ENCODE peak calls at places on chromosomes 5 and 9, in five cellular contexts. P, V, H, B and K are unnamed samples.

GRCh38 chr5:102678267-102679058 is 76.6 kb upstream of the PAM start:
- DNase-seq in H (no peak), P (no peak), B (no peak), V (no peak), K (no peak)

GRCh38 chr9:130518198-130518597 is 61.2 kb upstream of the FUBP3 start:
- DNase-seq in V (no peak), P (no peak), B (no peak), H (no peak), K (no peak)

GRCh38 chr5:43020294-43020711 is 19.8 kb downstream of the ANXA2R start:
- DNase-seq in H (no peak), B (no peak), P (peak; percentile 23), V (no peak), K (peak; percentile 81)

GRCh38 chr9:93505518-93506123 is 52.2 kb upstream of the FAM120AOS start:
- DNase-seq in B (no peak), H (no peak), V (no peak), P (no peak), K (no peak)

GRCh38 chr9:83456226-83456625 is 82.0 kb downstream of the FRMD3 start:
- DNase-seq in P (no peak), V (no peak), H (no peak), B (no peak), K (no peak)

GRCh38 chr5:35166043-35166442 is 64.2 kb downstream of the PRLR start:
- DNase-seq in P (no peak), V (no peak), B (no peak), H (no peak), K (no peak)

GRCh38 chr9:84538879-84539278 is 130.7 kb upstream of the NTRK2 start:
- DNase-seq in B (no peak), V (no peak), P (no peak), H (no peak), K (no peak)

GRCh38 chr5:76473676-76474075 is 70.6 kb downstream of the IQGAP2 start:
- DNase-seq in P (no peak), B (no peak), H (no peak), V (no peak), K (no peak)

DNA sequence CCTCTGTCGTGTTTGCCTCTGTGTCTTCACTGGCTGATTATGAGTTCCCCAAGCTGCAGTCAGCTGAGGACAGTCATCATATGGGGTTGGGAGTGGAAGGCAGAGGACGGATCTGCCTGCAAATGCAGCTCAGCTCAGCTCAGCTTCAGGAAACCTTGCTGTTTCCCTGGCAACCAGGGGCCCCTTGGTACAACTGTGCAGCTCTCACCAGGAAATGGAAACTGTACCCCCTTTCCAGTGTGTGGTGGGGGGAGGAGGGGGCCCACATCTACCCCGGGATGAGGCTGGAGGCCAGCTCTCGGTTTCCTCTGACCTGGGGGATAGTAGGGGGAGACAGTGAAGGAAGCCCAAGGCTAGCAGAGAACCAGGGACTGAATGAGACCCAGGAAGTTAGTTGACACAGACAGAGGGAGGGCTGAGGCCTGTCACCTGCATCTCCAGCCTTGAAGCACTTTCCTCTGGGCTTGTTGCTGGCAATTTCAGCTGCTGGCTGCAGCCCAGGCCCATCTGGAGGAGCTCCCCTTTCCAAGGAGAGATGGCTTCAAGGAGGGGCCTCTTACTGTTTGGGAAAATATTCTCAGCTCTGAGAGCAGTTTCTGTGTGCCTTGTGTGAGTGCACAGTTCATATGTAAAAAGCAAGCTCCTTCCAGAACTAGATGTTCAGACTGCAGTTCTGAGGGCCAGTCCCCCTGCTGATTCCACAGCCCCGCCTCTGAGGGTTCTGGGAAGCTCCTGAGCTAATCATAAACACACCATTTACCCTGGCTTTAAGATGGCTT is 6.9 kb downstream of the ANXA6 start:
- DNase-seq in B (no peak), V (no peak), H (peak; percentile 38), P (no peak), K (peak; percentile 89)
- TF ChIP-seq CTCF in B (no peak), V (no peak), H (no peak), P (no peak), K (no peak)

GRCh38 chr5:169296456-169297220 is 4.3 kb downstream of the SLIT3 start:
- DNase-seq in V (no peak), B (no peak), H (peak; percentile 10), P (no peak), K (no peak)
- TF ChIP-seq POLR2AphosphoS5 in V (no peak), B (peak; percentile 29), H (no peak), P (no peak), K (no peak)

GRCh38 chr5:140260089-140260656 is 42.7 kb downstream of the PFDN1 start:
- DNase-seq in P (no peak), V (no peak), H (no peak), B (no peak), K (no peak)
- H3K4me1 ChIP-seq in P (peaks cover 30% of the 10 kb centered on the region), V (peaks cover 9% of the 10 kb centered on the region), H (peaks cover 25% of the 10 kb centered on the region), B (no peaks in the 10 kb centered on the region), K (peaks cover 10% of the 10 kb centered on the region)

GRCh38 chr5:172188033-172188892 is at the start of gene STK10:
- DNase-seq in H (peak; percentile 91), P (peak; percentile 80), V (peak; percentile 91), B (peak; percentile 83), K (peak; percentile 99)

GRCh38 chr5:172188893-172189692 is 1.1 kb upstream of the STK10 start:
- DNase-seq in P (no peak), V (no peak), B (no peak), H (no peak), K (peak; percentile 79)

GRCh38 chr5:172186114-172186695 is 1.8 kb downstream of the STK10 start:
- DNase-seq in H (no peak), B (no peak), P (no peak), V (no peak), K (peak; percentile 57)

GRCh38 chr5:172185096-172185461 is 2.9 kb downstream of the STK10 start:
- DNase-seq in B (no peak), H (no peak), V (no peak), P (no peak), K (no peak)

GRCh38 chr5:172187118-172188032 is 649 bp downstream of the STK10 start:
- DNase-seq in H (peak; percentile 49), P (peak; percentile 44), V (peak; percentile 58), B (no peak), K (peak; percentile 94)
- TF ChIP-seq CTCF in H (peak; percentile 3), P (peak; percentile 23), V (no peak), B (no peak), K (no peak)

DNA sequence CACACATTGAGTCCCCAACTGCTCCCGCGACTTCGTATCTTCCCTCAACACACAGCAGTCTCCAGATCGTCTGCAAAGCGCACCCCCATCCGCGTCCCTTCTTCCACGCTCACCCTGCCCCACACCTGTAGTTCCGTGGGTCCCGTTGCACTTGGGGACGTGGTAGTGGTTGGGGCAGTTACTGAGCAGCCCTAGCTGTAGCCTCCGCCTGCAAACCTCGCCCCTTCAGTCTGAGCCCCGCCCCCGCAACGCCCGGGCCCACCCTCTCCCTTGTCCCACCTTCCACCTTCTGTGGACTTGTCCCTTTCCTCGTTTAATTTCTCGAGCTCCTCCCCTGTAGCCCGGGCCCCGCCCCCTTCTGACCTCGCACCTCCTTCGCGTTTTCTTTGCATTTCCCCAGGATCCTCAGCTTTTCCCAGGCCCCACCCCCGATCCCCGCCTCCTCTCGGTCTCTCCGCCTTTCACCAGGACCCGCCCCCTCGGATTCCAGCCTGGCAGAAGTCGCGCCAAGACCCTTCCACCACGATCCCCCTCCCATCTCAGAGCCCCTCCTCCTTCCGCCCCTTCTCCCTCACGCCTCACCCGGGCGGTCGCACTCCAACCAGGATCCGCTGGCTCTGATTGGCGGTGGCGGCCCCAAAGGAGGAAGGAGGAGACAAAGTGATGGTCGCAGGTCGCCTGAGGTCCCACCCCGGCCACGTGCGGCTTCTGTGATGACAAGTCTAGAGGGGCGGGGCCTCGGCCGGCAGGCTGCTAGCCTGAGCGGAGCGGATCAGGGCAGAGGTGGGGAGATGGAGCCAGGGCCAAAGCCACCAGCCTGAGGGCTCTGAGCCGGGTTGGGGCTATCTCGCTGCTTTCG is at the start of gene ATOSB:
- DNase-seq in H (peak; percentile 99), B (peak; percentile 95), P (peak; percentile 90), V (peak; percentile 89), K (peak; percentile 99)
- TF ChIP-seq POLR2AphosphoS5 in H (no peak), B (peak; percentile 22), P (no peak), V (no peak), K (peak; percentile 88)

GRCh38 chr5:150642991-150643710 is 2.7 kb downstream of the SYNPO start:
- DNase-seq in V (no peak), H (no peak), P (no peak), B (no peak), K (no peak)

GRCh38 chr5:150644058-150644457 is 3.6 kb downstream of the SYNPO start:
- DNase-seq in V (no peak), P (no peak), H (no peak), B (no peak), K (no peak)

GRCh38 chr5:150642567-150642927 is 2.1 kb downstream of the SYNPO start:
- DNase-seq in H (peak; percentile 84), V (no peak), B (peak; percentile 79), P (peak; percentile 63), K (peak; percentile 46)

GRCh38 chr5:150645070-150645700 is 4.7 kb downstream of the SYNPO start:
- DNase-seq in H (no peak), B (no peak), V (no peak), P (no peak), K (no peak)

DNA sequence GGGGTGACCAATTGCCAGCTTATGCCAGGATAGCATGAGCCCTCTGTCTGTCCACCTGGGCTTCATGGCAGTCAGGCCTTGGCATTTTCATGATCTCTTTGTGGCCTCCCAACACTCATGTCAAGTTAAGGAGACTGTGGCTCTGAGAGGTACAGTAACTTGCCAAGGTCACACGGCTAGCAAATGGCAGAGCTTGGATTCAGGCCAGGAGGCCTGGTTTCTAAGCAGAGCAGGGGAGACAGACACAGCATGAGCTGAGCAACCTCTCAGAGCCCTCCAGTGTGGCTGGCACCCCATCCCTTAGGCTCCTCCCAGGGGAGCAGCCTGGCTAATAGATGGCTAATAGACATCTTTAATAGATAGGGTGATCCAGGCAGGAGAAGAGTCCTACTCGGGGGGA is 4.0 kb downstream of the SYNPO start:
- DNase-seq in P (peak; percentile 45), V (no peak), B (no peak), H (no peak), K (no peak)
- H3K4me1 ChIP-seq in P (peaks cover 56% of the 10 kb centered on the region), V (peaks cover 18% of the 10 kb centered on the region), B (peaks cover 38% of the 10 kb centered on the region), H (peaks cover 49% of the 10 kb centered on the region), K (peaks cover 79% of the 10 kb centered on the region)

GRCh38 chr5:139481580-139482049 is 943 bp downstream of the STING1 start:
- DNase-seq in B (no peak), H (no peak), P (no peak), V (peak; percentile 43), K (peak; percentile 78)
- TF ChIP-seq CTCF in B (no peak), H (peak; percentile 36), P (no peak), V (peak; percentile 54), K (no peak)

DNA sequence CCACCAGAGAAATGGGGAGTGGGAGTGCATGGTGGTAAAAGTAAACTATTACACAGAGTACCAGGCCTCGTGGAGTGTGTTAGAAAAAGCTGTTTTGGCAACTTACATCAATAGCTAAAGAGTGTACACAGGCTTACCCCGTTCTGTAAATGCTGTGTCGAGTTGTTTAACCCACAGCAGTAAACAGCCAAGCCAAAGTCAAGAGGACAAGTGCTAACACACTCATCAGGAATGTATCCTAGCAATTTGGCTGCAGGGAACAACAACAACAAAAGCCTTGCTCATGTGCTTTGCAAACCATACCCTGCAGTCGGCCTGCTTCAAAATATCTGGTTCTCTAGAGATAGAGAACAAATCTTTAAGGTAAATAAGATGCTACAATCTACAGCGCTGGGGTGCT is 15.9 kb downstream of the DAP start:
- DNase-seq in B (no peak), V (no peak), P (no peak), H (no peak), K (no peak)
- TF ChIP-seq POLR2AphosphoS5 in B (no peak), V (no peak), P (no peak), H (no peak), K (no peak)